ENCODE peak calls at places on chromosomes 12 and 14, in seven cellular contexts. G is GM23338, V is GM12878, E is HepG2, H is breast epithelium, P is transverse colon, O is vagina. M is an unnamed sample.

GRCh38 chr12:52925717-52926595 is 21.1 kb upstream of the KRT8 start:
- DNase-seq in G (peak), V (no peak), E (peak), H (no peak), P (peak), O (no peak), M (no peak)

GRCh38 chr12:4388662-4389061 is 9.2 kb upstream of the FGF23 start:
- DNase-seq in G (no peak), V (no peak), E (no peak), H (no peak), P (no peak), O (peak), M (no peak)

GRCh38 chr12:121144416-121144914 is 11.8 kb downstream of the P2RX7 start:
- DNase-seq in G (no peak), V (no peak), E (no peak), H (no peak), P (no peak), O (no peak), M (no peak)

GRCh38 chr12:91381309-91381804 is 198.7 kb upstream of the DCN start:
- DNase-seq in G (peak), V (peak), E (no peak), H (peak), P (no peak), O (no peak), M (no peak)

GRCh38 chr12:3537916-3538690 is 47.1 kb downstream of the PRMT8 start:
- DNase-seq in G (no peak), V (no peak), E (no peak), H (no peak), P (no peak), O (peak), M (no peak)

GRCh38 chr14:70036665-70037064 is 152.1 kb downstream of the SLC8A3 start:
- DNase-seq in G (peak), V (no peak), E (peak), H (no peak), P (no peak), O (no peak), M (no peak)

GRCh38 chr12:121397521-121397920 is 2.4 kb upstream of the RNF34 start:
- DNase-seq in G (no peak), V (no peak), E (no peak), H (no peak), P (no peak), O (no peak), M (no peak)

GRCh38 chr12:23756416-23756815 is 193.1 kb downstream of the SOX5 start:
- DNase-seq in G (peak), V (no peak), E (no peak), H (no peak), P (no peak), O (no peak), M (no peak)

GRCh38 chr14:55446127-55446736 is 5.8 kb upstream of the TBPL2 start:
- DNase-seq in G (peak), V (no peak), E (peak), H (no peak), P (peak), O (no peak), M (no peak)

GRCh38 chr14:59634617-59635016 is 58.0 kb upstream of the CCDC175 start:
- DNase-seq in G (no peak), V (no peak), E (no peak), H (no peak), P (no peak), O (no peak), M (no peak)

GRCh38 chr14:69133206-69134125 is 19.5 kb downstream of the DCAF5 start:
- DNase-seq in G (no peak), V (no peak), E (no peak), H (no peak), P (no peak), O (no peak), M (no peak)

GRCh38 chr14:55539975-55540374 is 40.0 kb upstream of the KTN1 start:
- DNase-seq in G (no peak), V (no peak), E (no peak), H (no peak), P (no peak), O (no peak), M (no peak)

GRCh38 chr14:37179896-37180502 is 7.6 kb upstream of the SLC25A21 start:
- DNase-seq in G (no peak), V (no peak), E (no peak), H (no peak), P (no peak), O (no peak), M (no peak)

GRCh38 chr14:52067873-52068740 is 752 bp downstream of the NID2 start:
- DNase-seq in G (peak), V (no peak), E (no peak), H (no peak), P (peak), O (no peak), M (peak)

GRCh38 chr12:101929365-101930041 is 52.1 kb downstream of the DRAM1 start:
- DNase-seq in G (no peak), V (peak), E (no peak), H (no peak), P (no peak), O (no peak), M (no peak)

GRCh38 chr12:103852498-103852992 is 11.5 kb upstream of the NT5DC3 start:
- DNase-seq in G (peak), V (no peak), E (peak), H (no peak), P (no peak), O (no peak), M (no peak)

GRCh38 chr12:24069532-24070395 is 120.3 kb upstream of the SOX5 start:
- DNase-seq in G (peak), V (no peak), E (peak), H (no peak), P (peak), O (no peak), M (no peak)

GRCh38 chr12:25248137-25248536 is 2.6 kb downstream of the KRAS start:
- DNase-seq in G (peak), V (no peak), E (no peak), H (no peak), P (no peak), O (no peak), M (no peak)

GRCh38 chr12:45268672-45269406 is 52.9 kb downstream of the ANO6 start:
- DNase-seq in G (peak), V (no peak), E (peak), H (peak), P (peak), O (no peak), M (no peak)

GRCh38 chr12:6540181-6540877 is 6.0 kb downstream of the GAPDH start:
- DNase-seq in G (peak), V (no peak), E (no peak), H (peak), P (peak), O (peak), M (peak)

DNA sequence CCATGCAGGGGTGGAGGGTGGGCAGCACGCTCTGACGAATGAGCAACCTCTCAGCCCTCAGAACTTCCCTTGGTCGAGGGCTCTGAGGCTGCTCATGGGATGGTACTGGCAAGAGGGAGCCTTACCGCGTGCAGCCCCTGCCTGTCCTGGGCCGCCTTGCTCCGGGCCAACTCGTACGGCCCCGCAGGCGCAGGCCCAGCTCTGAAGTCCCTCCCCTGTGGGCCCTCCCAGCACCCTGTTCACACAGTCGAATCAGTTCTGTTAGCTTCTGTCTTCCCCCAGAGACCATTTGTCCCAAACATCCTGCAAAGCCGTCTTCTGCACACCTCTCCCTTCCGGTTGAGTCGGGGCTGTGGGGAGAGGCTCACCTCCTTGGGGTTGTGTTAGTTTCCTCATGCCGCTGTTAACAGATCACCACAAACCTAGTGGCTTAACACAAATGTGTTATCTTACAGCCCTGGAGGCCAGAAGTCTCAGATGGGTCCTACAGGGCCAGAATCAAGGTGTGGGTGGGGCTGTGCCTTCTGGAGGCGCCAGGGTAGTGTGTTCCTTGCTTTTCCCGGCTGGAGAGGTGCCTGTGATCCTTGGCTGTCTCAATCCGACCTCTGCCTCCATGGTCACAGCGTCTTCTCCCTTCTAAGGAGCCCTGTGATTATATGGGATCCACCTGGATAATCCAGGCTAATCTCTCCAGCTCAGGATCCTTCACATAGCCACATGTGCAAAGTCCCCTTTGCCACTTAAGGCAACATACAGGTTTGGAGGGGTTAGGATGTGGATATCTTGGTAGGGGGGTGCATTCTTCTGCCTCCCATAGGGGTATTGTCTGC is 901 bp upstream of the HVCN1 start:
- DNase-seq in G (peak), V (peak), E (no peak), H (no peak), P (peak), O (no peak), M (peak)
- H3K27ac ChIP-seq in G (peak), V (peak), E (no peak), H (peak), P (peak), O (peak), M (peak)

GRCh38 chr14:21025374-21026151 is 702 bp upstream of the NDRG2 start:
- DNase-seq in G (peak), V (no peak), E (no peak), H (peak), P (peak), O (no peak), M (peak)

GRCh38 chr14:21023817-21024667 is 819 bp downstream of the NDRG2 start:
- DNase-seq in G (peak), V (no peak), E (peak), H (no peak), P (peak), O (no peak), M (no peak)

GRCh38 chr14:21026251-21026987 is 1.6 kb upstream of the NDRG2 start:
- DNase-seq in G (peak), V (no peak), E (no peak), H (peak), P (no peak), O (no peak), M (no peak)

GRCh38 chr14:21023174-21023573 is 1.7 kb downstream of the NDRG2 start:
- DNase-seq in G (no peak), V (no peak), E (no peak), H (no peak), P (no peak), O (no peak), M (no peak)

GRCh38 chr14:21024668-21025373 is at the start of gene NDRG2:
- DNase-seq in G (peak), V (no peak), E (peak), H (peak), P (peak), O (no peak), M (peak)
- TF ChIP-seq POLR2AphosphoS5 in G (peak), V (no peak), E (peak), H (peak), P (peak), O (no peak), M (peak)

DNA sequence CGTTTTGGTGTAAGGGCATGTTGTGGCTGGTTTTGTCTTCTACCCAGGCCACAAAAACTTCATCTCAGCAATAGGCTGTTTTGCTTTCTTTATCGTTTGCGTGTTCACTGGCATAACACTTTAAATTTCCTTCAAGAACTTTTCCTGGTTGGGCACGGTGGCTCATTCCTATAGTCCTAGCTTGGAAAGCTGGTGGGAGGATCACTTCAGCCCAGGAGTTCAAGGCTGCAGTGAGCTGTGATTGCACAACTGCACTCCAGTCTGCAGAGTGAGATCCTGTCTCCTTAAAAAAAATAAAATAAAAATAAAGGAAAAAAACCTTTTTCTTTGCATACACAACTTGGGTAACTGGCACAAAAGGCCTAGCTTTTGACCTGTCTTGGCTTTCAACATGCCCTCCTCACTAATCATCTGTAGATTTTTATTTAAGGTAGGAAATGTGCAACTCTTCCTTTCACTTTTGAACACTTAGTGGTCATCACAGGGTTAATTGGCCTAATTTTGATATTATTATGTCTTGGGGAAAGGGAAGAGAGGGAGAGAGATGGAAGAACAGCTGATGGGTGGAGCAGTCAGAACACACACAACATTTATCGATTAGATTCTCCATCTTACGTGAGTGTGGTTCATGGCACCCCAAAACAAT is 78.9 kb upstream of the PSMA6 start:
- DNase-seq in G (no peak), V (no peak), E (peak), H (no peak), P (no peak), O (no peak), M (no peak)
- H3K27ac ChIP-seq in G (no peak), V (no peak), E (no peak), H (no peak), P (no peak), O (no peak), M (no peak)

GRCh38 chr12:66960704-66961690 is 282.1 kb upstream of the GRIP1 start:
- DNase-seq in G (peak), V (no peak), E (no peak), H (no peak), P (no peak), O (no peak), M (no peak)

GRCh38 chr12:66962316-66962715 is 283.4 kb upstream of the GRIP1 start:
- DNase-seq in G (no peak), V (no peak), E (no peak), H (no peak), P (no peak), O (no peak), M (no peak)

GRCh38 chr12:66963901-66964300 is 285.0 kb upstream of the GRIP1 start:
- DNase-seq in G (no peak), V (no peak), E (no peak), H (no peak), P (no peak), O (no peak), M (no peak)

GRCh38 chr12:66964629-66965028 is 285.8 kb upstream of the GRIP1 start:
- DNase-seq in G (no peak), V (no peak), E (no peak), H (no peak), P (no peak), O (no peak), M (no peak)

DNA sequence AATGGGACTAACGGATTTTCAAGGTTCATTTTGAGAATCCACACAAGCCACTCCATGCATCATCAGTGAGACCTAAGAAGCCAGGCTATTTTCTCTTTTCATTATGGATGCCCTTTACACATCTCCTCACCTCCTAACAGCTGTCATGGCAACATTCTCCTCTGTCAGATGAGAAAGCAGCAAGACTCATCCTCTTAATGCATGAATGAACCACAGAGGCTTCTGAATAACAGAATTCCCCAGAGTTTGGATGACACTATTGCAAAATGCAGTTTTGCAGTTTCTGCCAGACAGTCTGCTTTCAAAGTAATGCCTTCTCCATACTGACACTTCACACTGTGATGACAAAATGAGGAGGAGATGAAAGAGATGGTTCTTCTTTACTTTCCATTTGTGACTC is 286.7 kb upstream of the GRIP1 start:
- DNase-seq in G (no peak), V (no peak), E (no peak), H (no peak), P (no peak), O (no peak), M (no peak)
- TF ChIP-seq POLR2AphosphoS5 in G (no peak), V (no peak), E (no peak), H (no peak), P (no peak), O (no peak), M (no peak)

DNA sequence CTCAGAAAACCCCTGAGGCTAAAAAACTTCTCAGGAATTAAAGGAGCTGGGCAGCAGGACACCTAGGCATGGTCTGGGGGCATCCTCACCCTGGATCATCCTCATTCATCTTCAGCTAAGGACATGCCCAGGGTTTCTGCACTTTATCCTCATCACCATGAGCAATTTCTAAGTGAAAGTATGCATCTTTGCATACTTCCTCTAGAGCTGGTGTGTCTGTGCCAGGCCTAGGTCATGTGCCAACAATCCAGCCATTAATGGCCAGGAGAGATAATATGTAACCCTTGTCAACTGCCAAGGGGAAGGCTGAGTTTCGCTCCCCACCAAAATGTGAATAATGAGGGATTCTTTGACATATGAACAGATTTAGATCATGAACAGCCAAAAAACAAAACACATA is 160.5 kb downstream of the KITLG start:
- DNase-seq in G (no peak), V (no peak), E (no peak), H (no peak), P (no peak), O (no peak), M (no peak)
- H3K27ac ChIP-seq in G (no peak), V (no peak), E (no peak), H (peak), P (no peak), O (peak), M (no peak)

DNA sequence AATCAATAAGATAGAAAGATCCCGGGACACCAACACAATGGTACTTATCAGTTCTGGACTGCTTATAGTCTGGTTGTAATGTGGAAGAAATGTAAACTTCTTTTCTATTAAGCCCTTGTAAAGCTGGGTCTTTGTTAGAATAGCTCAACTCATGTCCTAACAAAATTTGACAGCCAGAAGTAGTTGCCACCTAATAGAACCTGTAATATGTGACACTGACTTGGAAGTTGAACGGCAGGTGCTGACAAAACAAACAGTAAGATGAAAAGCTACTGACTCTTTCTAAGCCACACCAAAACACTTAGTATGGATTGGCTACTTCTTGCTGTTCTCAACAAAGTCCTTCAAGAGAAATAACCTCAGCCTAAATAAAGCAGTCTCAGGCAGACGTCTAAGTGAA is 56.6 kb downstream of the KIF21A start:
- DNase-seq in G (no peak), V (no peak), E (no peak), H (no peak), P (no peak), O (no peak), M (no peak)
- TF ChIP-seq POLR2AphosphoS5 in G (no peak), V (no peak), E (no peak), H (no peak), P (no peak), O (no peak), M (no peak)

M was measured in spleen.